ENCODE peak calls at places on chromosomes 4 and X, in four cellular contexts. One of them, this sample, is unnamed.

GRCh38 chrX:118179161-118179560 is 62.6 kb upstream of the KLHL13 start:
- DNase-seq in A549: no peak
- DNase-seq in K562: no peak
- DNase-seq in H1: no peak
- DNase-seq in this sample: no peak

GRCh38 chr4:52865305-52865704 is 3.2 kb downstream of the RASL11B start:
- DNase-seq in A549: no peak
- DNase-seq in K562: no peak
- DNase-seq in H1: no peak
- DNase-seq in this sample: no peak

GRCh38 chrX:103363046-103363445 is 6.7 kb downstream of the TCEAL9 start:
- DNase-seq in A549: no peak
- DNase-seq in K562: no peak
- DNase-seq in H1: no peak
- DNase-seq in this sample: no peak

GRCh38 chrX:155056877-155057792 is 13.8 kb downstream of the CMC4 start:
- DNase-seq in A549: peak; percentile 82
- DNase-seq in K562: peak; percentile 52
- DNase-seq in H1: peak; percentile 63
- DNase-seq in this sample: peak; percentile 43

GRCh38 chr4:80407246-80407645 is 71.7 kb downstream of the CFAP299 start:
- DNase-seq in A549: no peak
- DNase-seq in K562: no peak
- DNase-seq in H1: no peak
- DNase-seq in this sample: no peak

GRCh38 chr4:76298227-76298626 is 8.3 kb upstream of the STBD1 start:
- DNase-seq in A549: no peak
- DNase-seq in K562: no peak
- DNase-seq in H1: no peak
- DNase-seq in this sample: no peak

GRCh38 chr4:163540977-163541376 is 46.5 kb downstream of the TMA16 start:
- DNase-seq in A549: no peak
- DNase-seq in K562: no peak
- DNase-seq in H1: no peak
- DNase-seq in this sample: no peak

GRCh38 chrX:123173833-123174232 is 10.2 kb upstream of the GRIA3 start:
- DNase-seq in A549: peak; percentile 32
- DNase-seq in K562: peak; percentile 26
- DNase-seq in H1: no peak
- DNase-seq in this sample: no peak

GRCh38 chrX:2894885-2895292 is 34.2 kb downstream of the ARSD start:
- DNase-seq in A549: peak; percentile 49
- DNase-seq in K562: no peak
- DNase-seq in H1: no peak
- DNase-seq in this sample: peak; percentile 37

GRCh38 chr4:5749568-5749967 is 38.6 kb downstream of the EVC start:
- DNase-seq in A549: no peak
- DNase-seq in K562: peak; percentile 8
- DNase-seq in H1: peak; percentile 39
- DNase-seq in this sample: no peak

GRCh38 chr4:165016971-165017370 is 14.8 kb upstream of the TRIM60 start:
- DNase-seq in A549: peak; percentile 16
- DNase-seq in K562: peak; percentile 29
- DNase-seq in H1: peak; percentile 66
- DNase-seq in this sample: peak; percentile 28

GRCh38 chr4:143700420-143701352 is at the start of gene FREM3:
- DNase-seq in A549: no peak
- DNase-seq in K562: no peak
- DNase-seq in H1: peak; percentile 75
- DNase-seq in this sample: no peak

GRCh38 chr4:84455697-84456096 is 43.4 kb downstream of the NKX6-1 start:
- DNase-seq in A549: no peak
- DNase-seq in K562: no peak
- DNase-seq in H1: no peak
- DNase-seq in this sample: no peak

GRCh38 chrX:109393859-109394258 is 88.0 kb downstream of the GUCY2F start:
- DNase-seq in A549: peak; percentile 2
- DNase-seq in K562: peak; percentile 9
- DNase-seq in H1: no peak
- DNase-seq in this sample: no peak

GRCh38 chrX:21748235-21748634 is 9.7 kb downstream of the SMPX start:
- DNase-seq in A549: no peak
- DNase-seq in K562: no peak
- DNase-seq in H1: no peak
- DNase-seq in this sample: no peak

DNA sequence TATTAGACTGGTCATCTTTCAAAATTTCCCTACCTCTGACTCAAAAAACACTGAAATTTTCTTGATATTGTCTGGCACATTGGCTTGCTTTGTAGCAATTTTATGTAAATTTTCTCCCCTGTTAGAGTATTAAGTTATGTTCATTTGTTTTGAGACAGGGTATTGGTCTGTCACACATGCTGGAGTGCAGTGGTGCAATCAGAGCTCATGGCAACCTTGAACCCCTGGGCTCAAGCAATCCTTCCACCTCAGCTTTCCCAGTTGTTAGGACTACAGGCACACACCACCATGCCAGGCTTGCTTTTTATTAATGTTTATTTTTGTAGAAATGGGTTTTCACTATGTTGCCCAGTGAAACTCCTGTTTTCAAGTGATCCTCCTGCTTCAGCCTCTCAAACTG is 17.5 kb downstream of the FABP2 start:
- DNase-seq in A549: no peak
- DNase-seq in K562: no peak
- DNase-seq in H1: no peak
- DNase-seq in this sample: peak; percentile 28
- H3K4me1 ChIP-seq in A549: no peaks in the 10 kb centered on the region
- H3K4me1 ChIP-seq in K562: peaks cover 7% of the 10 kb centered on the region
- H3K4me1 ChIP-seq in H1: no peaks in the 10 kb centered on the region
- H3K4me1 ChIP-seq in this sample: peaks cover 43% of the 10 kb centered on the region

GRCh38 chrX:20623448-20623847 is 356.7 kb upstream of the RPS6KA3 start:
- DNase-seq in A549: peak; percentile 51
- DNase-seq in K562: no peak
- DNase-seq in H1: no peak
- DNase-seq in this sample: no peak
- TF ChIP-seq RNF2 in A549: no peak
- TF ChIP-seq RNF2 in K562: no peak
- TF ChIP-seq RNF2 in H1: no peak
- TF ChIP-seq RNF2 in this sample: no peak

DNA sequence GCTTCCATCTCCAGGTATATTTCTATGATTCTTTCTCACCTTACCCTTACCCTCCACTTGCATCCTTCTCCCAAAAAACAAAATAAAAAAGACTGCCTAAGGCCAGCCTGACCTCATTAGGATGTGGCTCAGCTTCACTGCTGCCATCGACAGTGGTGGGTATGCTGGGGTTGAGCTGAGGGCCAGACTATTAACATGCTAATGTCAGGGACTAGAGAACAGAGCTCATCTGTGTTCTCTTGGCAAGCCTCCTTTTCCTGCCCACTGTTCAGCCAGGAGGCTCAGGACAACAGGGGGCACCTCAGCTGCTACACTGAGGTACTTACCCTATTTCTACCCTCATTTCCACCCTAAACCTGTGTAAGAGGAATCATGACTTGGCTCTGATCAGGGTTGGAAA is 59.3 kb downstream of the MSN start:
- DNase-seq in A549: no peak
- DNase-seq in K562: no peak
- DNase-seq in H1: no peak
- DNase-seq in this sample: no peak
- H3K4me1 ChIP-seq in A549: peaks cover 21% of the 10 kb centered on the region
- H3K4me1 ChIP-seq in K562: no peaks in the 10 kb centered on the region
- H3K4me1 ChIP-seq in H1: peaks cover 2% of the 10 kb centered on the region
- H3K4me1 ChIP-seq in this sample: no peaks in the 10 kb centered on the region

DNA sequence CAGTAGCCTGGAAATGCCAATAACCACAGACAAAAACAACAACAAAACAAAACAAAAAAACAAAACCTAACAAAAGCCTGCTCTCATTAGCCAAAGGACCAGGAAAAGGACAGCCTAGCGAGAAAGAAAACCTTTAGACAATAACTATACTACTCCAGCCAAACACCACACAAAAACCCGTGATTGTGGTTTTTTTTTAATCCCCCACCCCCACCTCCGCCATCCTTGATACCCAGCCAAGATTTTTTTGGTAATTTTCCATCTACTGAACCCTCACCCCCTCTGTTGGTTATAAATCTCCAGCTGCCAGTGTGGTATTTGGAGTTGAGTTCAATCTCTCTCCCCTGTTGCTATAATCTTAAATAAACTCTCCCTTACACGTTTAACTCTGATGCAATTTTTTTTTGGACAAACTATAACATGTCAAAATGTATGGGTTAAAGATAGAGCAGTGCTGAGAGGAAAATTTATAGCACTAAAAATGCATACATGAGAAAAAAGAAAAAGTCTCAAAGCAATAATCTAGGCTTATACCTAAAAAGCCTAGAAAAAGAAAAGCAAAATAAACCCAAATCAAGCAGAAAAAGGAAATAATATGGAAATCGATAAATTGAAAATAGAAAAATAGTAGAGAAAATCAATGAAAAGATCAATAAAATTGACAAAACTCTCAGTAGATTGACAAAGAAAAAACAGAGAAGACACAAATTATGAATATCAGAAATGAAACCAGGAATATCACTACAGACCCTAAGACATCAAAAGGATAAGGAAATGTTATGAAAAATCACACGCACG is 83.7 kb downstream of the NAT8L start:
- DNase-seq in A549: no peak
- DNase-seq in K562: no peak
- DNase-seq in H1: no peak
- DNase-seq in this sample: no peak
- TF ChIP-seq RNF2 in A549: no peak
- TF ChIP-seq RNF2 in K562: no peak
- TF ChIP-seq RNF2 in H1: no peak
- TF ChIP-seq RNF2 in this sample: no peak

GRCh38 chrX:1466232-1466661 is 13.5 kb upstream of the ASMTL start:
- DNase-seq in A549: no peak
- DNase-seq in K562: no peak
- DNase-seq in H1: peak; percentile 43
- DNase-seq in this sample: no peak
- H3K4me1 ChIP-seq in A549: peaks cover 15% of the 10 kb centered on the region
- H3K4me1 ChIP-seq in K562: no peaks in the 10 kb centered on the region
- H3K4me1 ChIP-seq in H1: no peaks in the 10 kb centered on the region
- H3K4me1 ChIP-seq in this sample: no peaks in the 10 kb centered on the region

DNA sequence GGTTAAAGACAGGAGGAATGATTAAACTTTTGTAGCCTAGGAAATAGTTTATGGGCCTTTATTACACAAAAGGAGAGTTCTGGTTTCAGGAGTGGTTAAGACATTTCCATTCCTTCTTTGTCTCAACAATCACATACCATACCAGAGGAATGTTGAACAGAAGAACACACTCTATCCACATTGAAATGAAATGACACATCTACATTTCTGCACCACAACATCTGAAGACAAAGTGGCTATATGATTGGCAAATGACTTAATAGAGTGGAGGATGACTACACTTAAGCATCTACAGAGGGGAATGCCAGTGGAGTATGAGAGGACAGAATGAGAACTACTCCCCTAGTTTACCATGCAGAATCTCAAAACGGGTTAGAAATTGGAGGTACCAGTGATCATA is 8.0 kb downstream of the CYP2U1 start:
- DNase-seq in A549: no peak
- DNase-seq in K562: no peak
- DNase-seq in H1: no peak
- DNase-seq in this sample: no peak
- TF ChIP-seq RNF2 in A549: no peak
- TF ChIP-seq RNF2 in K562: no peak
- TF ChIP-seq RNF2 in H1: no peak
- TF ChIP-seq RNF2 in this sample: no peak

DNA sequence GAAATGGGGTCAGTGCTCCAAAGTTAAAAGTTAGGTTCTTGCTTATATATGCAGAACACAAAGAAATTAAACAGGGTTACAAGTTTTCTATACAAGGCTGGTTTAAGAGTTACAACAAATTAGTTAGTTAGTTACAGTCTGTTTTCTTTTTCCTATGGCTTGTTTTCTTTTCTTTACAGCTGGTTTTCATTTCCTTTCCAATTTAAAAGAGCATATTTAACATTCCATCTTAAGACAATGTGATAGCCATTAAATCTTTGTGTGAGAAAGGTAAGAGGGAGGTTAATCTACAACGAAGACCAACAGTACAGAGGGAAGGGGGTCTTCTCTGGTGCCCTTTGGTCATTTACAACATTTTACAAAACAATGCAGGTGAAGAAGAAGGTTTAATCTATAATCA is 290.6 kb downstream of the ZNF674 start:
- DNase-seq in A549: no peak
- DNase-seq in K562: no peak
- DNase-seq in H1: no peak
- DNase-seq in this sample: no peak
- H3K4me1 ChIP-seq in A549: peaks cover 7% of the 10 kb centered on the region
- H3K4me1 ChIP-seq in K562: no peaks in the 10 kb centered on the region
- H3K4me1 ChIP-seq in H1: no peaks in the 10 kb centered on the region
- H3K4me1 ChIP-seq in this sample: peaks cover 36% of the 10 kb centered on the region

DNA sequence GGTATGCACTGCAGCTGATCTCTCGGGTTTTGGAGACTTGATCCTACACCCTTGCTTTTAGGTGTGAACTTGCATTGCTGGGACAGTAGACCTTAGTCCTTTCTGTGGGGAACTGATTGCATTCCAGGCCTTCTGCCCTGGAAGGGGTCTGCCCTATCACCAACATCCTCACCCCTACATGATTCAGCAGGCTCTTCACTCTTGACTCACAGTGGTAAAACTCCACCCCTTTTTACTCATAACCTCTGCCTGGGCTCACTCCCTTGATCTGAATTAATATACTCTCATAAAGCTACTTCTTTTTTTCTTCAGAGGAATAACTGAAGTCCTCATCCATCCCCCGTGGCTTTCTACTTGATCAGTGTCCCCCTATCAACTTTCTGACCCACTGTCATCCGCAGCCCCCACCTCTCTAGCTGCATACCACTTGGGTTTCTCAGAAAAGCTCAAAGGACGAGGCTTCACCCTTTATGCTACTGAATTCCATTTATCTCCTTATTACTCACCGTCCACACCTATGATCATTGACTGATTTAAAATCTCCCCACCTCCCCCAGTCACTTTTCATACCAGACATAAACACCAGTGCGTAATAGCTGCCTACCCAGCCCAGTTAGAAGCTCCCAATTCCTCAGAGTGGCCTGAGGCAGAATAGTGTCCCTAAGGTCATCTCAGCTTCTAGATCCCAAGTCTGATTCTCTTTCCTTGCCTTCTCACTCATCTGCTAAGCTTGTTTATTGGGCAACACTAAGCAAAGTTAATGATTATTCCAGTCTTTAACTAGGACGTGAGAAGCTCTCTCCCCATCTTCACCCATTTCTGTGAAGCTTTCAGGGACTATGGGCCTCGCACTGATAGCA is 6.9 kb upstream of the DDX60L start:
- DNase-seq in A549: peak; percentile 97
- DNase-seq in K562: no peak
- DNase-seq in H1: no peak
- DNase-seq in this sample: no peak
- TF ChIP-seq RNF2 in A549: no peak
- TF ChIP-seq RNF2 in K562: no peak
- TF ChIP-seq RNF2 in H1: no peak
- TF ChIP-seq RNF2 in this sample: no peak